ENCODE peak calls at places on chromosomes 12 and 14, in nine cellular contexts. G is OCI-M1; D is IMR-90; H is iPS-NIHi11; Q is ovary; A is stimulated activated CD8-positive, alpha-beta memory T cell treated with anti-CD3 and anti-CD28 coated beads, Interleukin-4, amount 100 ng/mL, for 1 hour; M is stimulated activated CD4-positive, alpha-beta T cell treated with anti-CD3 and anti-CD28 coated beads, Interleukin-4, amount 100 ng/mL, for 1 hour; S is NCI-H1105; J is uterus. Y is an unnamed sample.

GRCh38 chr12:110256780-110257431 is 24.1 kb upstream of the ATP2A2 start:
- DNase-seq in G (peak), D (no peak), H (no peak), Q (no peak), A (no peak), M (no peak), S (no peak), J (peak), Y (no peak)

GRCh38 chr14:68774771-68775613 is 17.9 kb downstream of the ZFP36L1 start:
- DNase-seq in G (no peak), D (peak), H (no peak), Q (no peak), A (no peak), M (no peak), S (no peak), J (peak), Y (no peak)

GRCh38 chr14:24840204-24840893 is 206.4 kb upstream of the GZMB start:
- DNase-seq in G (no peak), D (no peak), H (no peak), Q (no peak), A (no peak), M (no peak), S (no peak), J (no peak), Y (no peak)

GRCh38 chr14:81834308-81834707 is 300.7 kb upstream of the SEL1L start:
- DNase-seq in G (no peak), D (no peak), H (no peak), Q (no peak), A (no peak), M (no peak), S (no peak), J (no peak), Y (no peak)

GRCh38 chr12:47397664-47398281 is 308.1 kb downstream of the RPAP3 start:
- DNase-seq in G (peak), D (peak), H (no peak), Q (no peak), A (no peak), M (no peak), S (no peak), J (no peak), Y (no peak)

GRCh38 chr12:50050410-50051280 is 6.8 kb upstream of the ASIC1 start:
- DNase-seq in G (peak), D (peak), H (peak), Q (peak), A (no peak), M (no peak), S (no peak), J (peak), Y (no peak)

GRCh38 chr14:55536208-55536708 is 43.7 kb upstream of the KTN1 start:
- DNase-seq in G (no peak), D (no peak), H (no peak), Q (no peak), A (no peak), M (no peak), S (no peak), J (no peak), Y (no peak)

GRCh38 chr12:65875635-65876034 is 51.4 kb downstream of the HMGA2 start:
- DNase-seq in G (peak), D (peak), H (no peak), Q (peak), A (no peak), M (no peak), S (no peak), J (peak), Y (no peak)

GRCh38 chr14:43418314-43418713 is 1088.8 kb downstream of the FSCB start:
- DNase-seq in G (peak), D (no peak), H (no peak), Q (no peak), A (no peak), M (no peak), S (no peak), J (no peak), Y (no peak)

GRCh38 chr12:40063424-40063823 is 42.5 kb downstream of the SLC2A13 start:
- DNase-seq in G (no peak), D (no peak), H (no peak), Q (no peak), A (no peak), M (no peak), S (peak), J (no peak), Y (no peak)

GRCh38 chr14:66330916-66331315 is 155.3 kb upstream of the CCDC196 start:
- DNase-seq in G (no peak), D (no peak), H (no peak), Q (no peak), A (no peak), M (no peak), S (no peak), J (peak), Y (no peak)

GRCh38 chr12:22700126-22700525 is 75.2 kb downstream of the ETNK1 start:
- DNase-seq in G (peak), D (peak), H (no peak), Q (no peak), A (no peak), M (no peak), S (no peak), J (no peak), Y (no peak)

GRCh38 chr14:95516554-95517209 is at the start of gene SYNE3:
- DNase-seq in G (peak), D (no peak), H (peak), Q (peak), A (no peak), M (peak), S (no peak), J (no peak), Y (no peak)

GRCh38 chr12:91610561-91610960 is 427.9 kb upstream of the DCN start:
- DNase-seq in G (no peak), D (no peak), H (no peak), Q (no peak), A (no peak), M (no peak), S (no peak), J (no peak), Y (no peak)

GRCh38 chr14:22830329-22831010 is 783 bp downstream of the MRPL52 start:
- DNase-seq in G (no peak), D (no peak), H (no peak), Q (no peak), A (no peak), M (no peak), S (no peak), J (no peak), Y (no peak)

GRCh38 chr14:74655597-74656389 is 43.8 kb upstream of the LTBP2 start:
- DNase-seq in G (no peak), D (peak), H (no peak), Q (no peak), A (no peak), M (no peak), S (no peak), J (no peak), Y (no peak)

GRCh38 chr12:27732281-27732680 is 21.6 kb downstream of the MRPS35 start:
- DNase-seq in G (no peak), D (no peak), H (peak), Q (no peak), A (no peak), M (no peak), S (no peak), J (no peak), Y (no peak)

GRCh38 chr12:93441111-93441616 is 583 bp downstream of the UBE2N start:
- DNase-seq in G (peak), D (peak), H (peak), Q (peak), A (peak), M (peak), S (no peak), J (peak), Y (no peak)

GRCh38 chr14:72855913-72856312 is 38.0 kb downstream of the DPF3 start:
- DNase-seq in G (no peak), D (peak), H (no peak), Q (no peak), A (no peak), M (no peak), S (no peak), J (no peak), Y (no peak)

GRCh38 chr14:28300356-28300755 is 466.2 kb upstream of the FOXG1 start:
- DNase-seq in G (no peak), D (no peak), H (no peak), Q (no peak), A (no peak), M (no peak), S (no peak), J (no peak), Y (no peak)

Y was measured in iPS DF 19.7.